ENCODE peak calls at places on chromosomes 5 and 9, in five cellular contexts. L is cardiac muscle cell, W is GM10248, V is heart left ventricle, H is progenitor cell of endocrine pancreas. O is an unnamed sample.

GRCh38 chr5:136001531-136001930 is 27.3 kb upstream of the TGFBI start:
- DNase-seq in V (no peak), L (no peak), W (no peak), H (no peak), O (peak; percentile 92)

GRCh38 chr5:133581918-133582317 is 30.4 kb downstream of the FSTL4 start:
- DNase-seq in H (no peak), V (no peak), L (no peak), W (no peak), O (no peak)

GRCh38 chr9:113620377-113621161 is 157.0 kb downstream of the RGS3 start:
- DNase-seq in V (no peak), L (peak; percentile 82), H (peak; percentile 39), W (no peak), O (peak; percentile 77)

GRCh38 chr9:106487256-106487655 is 375.7 kb upstream of the ZNF462 start:
- DNase-seq in H (no peak), V (no peak), L (no peak), W (no peak), O (no peak)

GRCh38 chr5:119678351-119679028 is 49.1 kb downstream of the FAM170A start:
- DNase-seq in W (no peak), V (no peak), H (no peak), L (no peak), O (no peak)

GRCh38 chr9:35364817-35365585 is 124.9 kb upstream of the RUSC2 start:
- DNase-seq in V (no peak), L (no peak), H (no peak), W (no peak), O (no peak)

GRCh38 chr9:86892576-86892975 is 54.7 kb downstream of the GAS1 start:
- DNase-seq in H (no peak), L (no peak), W (no peak), V (no peak), O (no peak)

GRCh38 chr5:18325431-18325830 is 691.2 kb downstream of the TAF11L14 start:
- DNase-seq in W (no peak), H (no peak), L (no peak), V (no peak), O (no peak)

GRCh38 chr5:125054106-125054505 is 307.7 kb upstream of the ZNF608 start:
- DNase-seq in W (no peak), L (no peak), V (no peak), H (no peak), O (no peak)

GRCh38 chr5:143887901-143888648 is 76.1 kb downstream of the HMHB1 start:
- DNase-seq in L (no peak), W (no peak), V (no peak), H (no peak), O (peak; percentile 43)

GRCh38 chr5:83837261-83837894 is 116.7 kb upstream of the HAPLN1 start:
- DNase-seq in H (no peak), L (no peak), W (no peak), V (no peak), O (peak; percentile 18)

GRCh38 chr9:136370687-136371530 is 2.6 kb downstream of the CARD9 start:
- DNase-seq in L (no peak), H (no peak), V (no peak), W (no peak), O (no peak)

GRCh38 chr9:6566409-6567139 is 79.0 kb downstream of the GLDC start:
- DNase-seq in H (no peak), W (peak; percentile 28), V (no peak), L (no peak), O (peak; percentile 79)

GRCh38 chr5:38404667-38405276 is 146.4 kb downstream of the EGFLAM start:
- DNase-seq in H (peak; percentile 13), W (no peak), V (no peak), L (peak; percentile 47), O (no peak)

GRCh38 chr5:165157209-165157608 is 1651.8 kb downstream of the MAT2B start:
- DNase-seq in W (no peak), H (no peak), V (no peak), L (no peak), O (no peak)

GRCh38 chr5:165161204-165161603 is 1655.8 kb downstream of the MAT2B start:
- DNase-seq in L (no peak), H (no peak), V (no peak), W (no peak), O (no peak)
- TF ChIP-seq CTCF in L (no peak), H (peak; percentile 17), V (no peak), W (no peak), O (no peak)

DNA sequence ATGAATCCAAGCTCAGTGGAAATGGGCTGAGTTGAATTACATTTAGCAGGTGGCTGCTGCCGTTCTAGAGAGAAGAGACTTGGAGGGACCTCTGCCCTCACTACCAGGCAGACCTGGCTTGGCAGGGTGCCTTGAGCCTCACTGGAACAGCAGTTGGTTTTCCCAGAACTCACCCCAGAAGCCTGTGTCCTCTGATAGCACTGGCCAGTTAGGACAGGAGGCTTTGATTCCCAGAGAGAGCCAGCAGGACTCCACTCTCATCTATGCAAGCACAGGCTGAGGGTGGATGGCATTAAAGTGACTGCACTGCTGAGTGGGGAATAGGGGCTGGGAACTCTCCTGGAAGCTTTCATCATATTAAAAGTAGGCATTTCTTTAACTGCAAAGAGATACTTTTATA is 54.8 kb downstream of the PWWP2A start:
- DNase-seq in H (no peak), W (no peak), L (no peak), V (no peak), O (no peak)
- TF ChIP-seq CTCF in H (no peak), W (no peak), L (no peak), V (no peak), O (no peak)

GRCh38 chr5:41347569-41347968 is 134.2 kb upstream of the C6 start:
- DNase-seq in L (no peak), W (no peak), V (no peak), H (no peak), O (no peak)

GRCh38 chr5:41345295-41345694 is 132.0 kb upstream of the C6 start:
- DNase-seq in V (no peak), W (no peak), H (no peak), L (no peak), O (no peak)

GRCh38 chr5:41349846-41350245 is 136.5 kb upstream of the C6 start:
- DNase-seq in W (no peak), V (no peak), H (no peak), L (no peak), O (no peak)

GRCh38 chr5:41346609-41347008 is 133.3 kb upstream of the C6 start:
- DNase-seq in W (no peak), H (no peak), L (no peak), V (no peak), O (no peak)
- TF ChIP-seq CTCF in W (no peak), H (no peak), L (peak; percentile 16), V (no peak), O (no peak)

GRCh38 chr5:67092447-67093023 is 104.1 kb downstream of the CD180 start:
- DNase-seq in H (no peak), V (no peak), W (no peak), L (no peak), O (no peak)
- TF ChIP-seq CTCF in H (no peak), V (no peak), W (no peak), L (no peak), O (no peak)

GRCh38 chr5:78627175-78627574 is 21.4 kb downstream of the LHFPL2 start:
- DNase-seq in L (no peak), H (no peak), W (no peak), V (no peak), O (no peak)

GRCh38 chr5:78627766-78628165 is 20.8 kb downstream of the LHFPL2 start:
- DNase-seq in H (no peak), L (no peak), W (no peak), V (no peak), O (no peak)

GRCh38 chr5:78629590-78629989 is 19.0 kb downstream of the LHFPL2 start:
- DNase-seq in L (no peak), V (no peak), W (no peak), H (no peak), O (no peak)

GRCh38 chr5:78630047-78630446 is 18.5 kb downstream of the LHFPL2 start:
- DNase-seq in W (no peak), H (no peak), V (no peak), L (no peak), O (no peak)

GRCh38 chr5:78628260-78629024 is 20.1 kb downstream of the LHFPL2 start:
- DNase-seq in L (no peak), H (no peak), V (no peak), W (no peak), O (no peak)
- TF ChIP-seq CTCF in L (no peak), H (no peak), V (no peak), W (no peak), O (no peak)